ENCODE peak calls at places on chromosomes 4 and X, in nine cellular contexts. One of them, this sample, is unnamed.
A peak's percentile ranks its signal among the peaks of the same experiment; 100 is the strongest.

GRCh38 chrX:97155809-97156208 is 272.1 kb downstream of the RPA4 start:
- DNase-seq in tibial nerve: no peak
- DNase-seq in stomach: no peak
- DNase-seq in lung: no peak
- DNase-seq in right lobe of liver: no peak
- DNase-seq in endothelial cell of umbilical vein: no peak
- DNase-seq in ovary: no peak
- DNase-seq in IMR-90: no peak
- DNase-seq in A549: no peak
- DNase-seq in this sample: no peak

GRCh38 chr4:627347-627746 is 2.0 kb downstream of the PDE6B start:
- DNase-seq in lung: no peak
- DNase-seq in tibial nerve: no peak
- DNase-seq in IMR-90: no peak
- DNase-seq in A549: no peak
- DNase-seq in right lobe of liver: peak; percentile 23
- DNase-seq in ovary: no peak
- DNase-seq in stomach: no peak
- DNase-seq in endothelial cell of umbilical vein: no peak
- DNase-seq in this sample: no peak

GRCh38 chr4:98746530-98746929 is 88.1 kb upstream of the TSPAN5 start:
- DNase-seq in A549: no peak
- DNase-seq in endothelial cell of umbilical vein: peak; percentile 74
- DNase-seq in tibial nerve: no peak
- DNase-seq in ovary: no peak
- DNase-seq in lung: no peak
- DNase-seq in right lobe of liver: no peak
- DNase-seq in IMR-90: peak; percentile 52
- DNase-seq in stomach: no peak
- DNase-seq in this sample: no peak

GRCh38 chr4:150722908-150723362 is 141.0 kb downstream of the MAB21L2 start:
- DNase-seq in tibial nerve: peak; percentile 21
- DNase-seq in ovary: peak; percentile 26
- DNase-seq in endothelial cell of umbilical vein: peak; percentile 45
- DNase-seq in lung: peak; percentile 69
- DNase-seq in stomach: peak; percentile 96
- DNase-seq in right lobe of liver: peak; percentile 93
- DNase-seq in A549: peak; percentile 40
- DNase-seq in IMR-90: no peak
- DNase-seq in this sample: peak; percentile 84

GRCh38 chr4:2800691-2801596 is 8.1 kb downstream of the SH3BP2 start:
- DNase-seq in IMR-90: peak; percentile 37
- DNase-seq in right lobe of liver: peak; percentile 70
- DNase-seq in ovary: peak; percentile 89
- DNase-seq in endothelial cell of umbilical vein: peak; percentile 54
- DNase-seq in stomach: peak; percentile 62
- DNase-seq in A549: no peak
- DNase-seq in tibial nerve: peak; percentile 64
- DNase-seq in lung: peak; percentile 80
- DNase-seq in this sample: peak; percentile 89

GRCh38 chrX:18643853-18644252 is 28.1 kb downstream of the RS1 start:
- DNase-seq in tibial nerve: no peak
- DNase-seq in endothelial cell of umbilical vein: no peak
- DNase-seq in lung: no peak
- DNase-seq in IMR-90: no peak
- DNase-seq in A549: no peak
- DNase-seq in ovary: no peak
- DNase-seq in stomach: no peak
- DNase-seq in right lobe of liver: no peak
- DNase-seq in this sample: no peak

GRCh38 chrX:135420831-135421230 is 913 bp upstream of the SMIM10L2A start:
- DNase-seq in lung: no peak
- DNase-seq in IMR-90: no peak
- DNase-seq in ovary: no peak
- DNase-seq in right lobe of liver: no peak
- DNase-seq in tibial nerve: no peak
- DNase-seq in A549: no peak
- DNase-seq in stomach: no peak
- DNase-seq in endothelial cell of umbilical vein: no peak
- DNase-seq in this sample: no peak

GRCh38 chr4:1765409-1766335 is 27.4 kb upstream of the FGFR3 start:
- DNase-seq in IMR-90: no peak
- DNase-seq in A549: peak; percentile 53
- DNase-seq in ovary: no peak
- DNase-seq in right lobe of liver: no peak
- DNase-seq in stomach: no peak
- DNase-seq in lung: no peak
- DNase-seq in endothelial cell of umbilical vein: no peak
- DNase-seq in tibial nerve: no peak
- DNase-seq in this sample: no peak

GRCh38 chr4:1332686-1333085 is 14.3 kb upstream of the UVSSA start:
- DNase-seq in ovary: no peak
- DNase-seq in lung: no peak
- DNase-seq in endothelial cell of umbilical vein: no peak
- DNase-seq in tibial nerve: no peak
- DNase-seq in right lobe of liver: no peak
- DNase-seq in stomach: no peak
- DNase-seq in IMR-90: no peak
- DNase-seq in A549: no peak
- DNase-seq in this sample: peak; percentile 17

GRCh38 chrX:41449615-41450014 is 2.5 kb downstream of the NYX start:
- DNase-seq in A549: no peak
- DNase-seq in IMR-90: peak; percentile 24
- DNase-seq in ovary: no peak
- DNase-seq in right lobe of liver: no peak
- DNase-seq in stomach: no peak
- DNase-seq in tibial nerve: no peak
- DNase-seq in endothelial cell of umbilical vein: peak; percentile 6
- DNase-seq in lung: no peak
- DNase-seq in this sample: no peak

GRCh38 chr4:180028682-180029081 is 2214.5 kb upstream of the TENM3 start:
- DNase-seq in tibial nerve: no peak
- DNase-seq in endothelial cell of umbilical vein: no peak
- DNase-seq in stomach: no peak
- DNase-seq in right lobe of liver: peak; percentile 35
- DNase-seq in A549: peak; percentile 53
- DNase-seq in IMR-90: peak; percentile 55
- DNase-seq in lung: no peak
- DNase-seq in ovary: no peak
- DNase-seq in this sample: no peak
- TF ChIP-seq CTCF in tibial nerve: no peak
- TF ChIP-seq CTCF in endothelial cell of umbilical vein: no peak
- TF ChIP-seq CTCF in stomach: no peak
- TF ChIP-seq CTCF in right lobe of liver: peak; percentile 20
- TF ChIP-seq CTCF in A549: no peak
- TF ChIP-seq CTCF in IMR-90: peak; percentile 40
- TF ChIP-seq CTCF in lung: no peak
- TF ChIP-seq CTCF in ovary: no peak
- TF ChIP-seq CTCF in this sample: no peak

DNA sequence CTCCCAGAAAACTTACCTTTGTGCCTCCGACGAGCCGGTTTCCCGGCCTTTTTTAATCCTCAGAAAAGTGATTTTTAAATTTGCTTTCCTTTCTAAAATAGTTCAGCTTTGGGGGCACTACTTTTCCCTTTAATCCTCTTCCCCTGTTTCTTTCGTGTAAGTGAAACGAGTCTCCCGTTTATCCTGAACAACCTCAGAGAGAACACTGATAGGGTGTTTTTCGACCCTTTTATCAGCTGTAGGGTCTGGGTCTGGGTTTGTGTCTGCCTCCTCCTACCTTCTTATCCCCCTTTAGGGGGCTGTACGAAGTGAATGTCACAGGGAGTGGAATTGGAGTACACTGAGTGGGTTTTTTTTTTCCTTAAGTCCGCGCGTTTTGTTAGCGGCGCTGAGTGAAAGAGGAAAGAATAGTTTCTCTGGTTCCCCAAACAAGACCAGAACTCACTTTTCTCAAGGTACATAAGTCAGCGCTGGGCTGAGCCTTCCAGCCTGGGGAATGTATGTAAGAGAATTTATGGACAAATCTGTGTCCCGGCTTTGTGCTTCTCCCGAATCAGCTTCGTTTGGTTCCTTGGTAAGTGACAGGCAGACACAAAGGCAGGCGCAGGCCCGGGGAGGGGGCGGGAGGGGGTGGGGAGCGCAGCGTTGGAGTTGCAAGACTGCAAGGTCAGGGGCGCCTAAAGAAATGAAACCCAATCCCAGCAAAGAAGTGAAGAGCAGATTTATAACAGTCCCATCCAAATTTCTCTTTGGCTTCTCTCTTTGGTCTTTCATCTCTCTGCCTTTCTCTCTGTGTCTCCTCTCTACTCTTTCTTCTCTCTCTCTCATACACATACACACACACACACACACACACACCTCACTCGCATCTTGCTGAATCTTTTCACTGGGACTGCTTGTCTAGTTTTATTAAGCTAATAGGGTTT is 813 bp downstream of the TET2 start:
- DNase-seq in tibial nerve: no peak
- DNase-seq in IMR-90: peak; percentile 44
- DNase-seq in endothelial cell of umbilical vein: peak; percentile 74
- DNase-seq in stomach: peak; percentile 32
- DNase-seq in A549: peak; percentile 24
- DNase-seq in right lobe of liver: no peak
- DNase-seq in lung: no peak
- DNase-seq in ovary: peak; percentile 36
- DNase-seq in this sample: peak; percentile 40
- H3K27ac ChIP-seq in tibial nerve: peak overlapping the region; percentile 91
- H3K27ac ChIP-seq in IMR-90: peak overlapping the region; percentile 95
- H3K27ac ChIP-seq in endothelial cell of umbilical vein: peak overlapping the region; percentile 98
- H3K27ac ChIP-seq in stomach: peak overlapping the region; percentile 84
- H3K27ac ChIP-seq in A549: peak overlapping the region; percentile 92
- H3K27ac ChIP-seq in right lobe of liver: peak overlapping the region; percentile 90
- H3K27ac ChIP-seq in lung: peak overlapping the region; percentile 86
- H3K27ac ChIP-seq in ovary: peak overlapping the region; percentile 77
- H3K27ac ChIP-seq in this sample: peak overlapping the region; percentile 89

GRCh38 chrX:40174594-40175415 is 77.0 kb upstream of the BCOR start:
- DNase-seq in IMR-90: no peak
- DNase-seq in endothelial cell of umbilical vein: peak; percentile 51
- DNase-seq in ovary: peak; percentile 65
- DNase-seq in stomach: peak; percentile 51
- DNase-seq in A549: peak; percentile 33
- DNase-seq in lung: no peak
- DNase-seq in right lobe of liver: peak; percentile 57
- DNase-seq in tibial nerve: no peak
- DNase-seq in this sample: peak; percentile 54

GRCh38 chrX:40171513-40172168 is 73.9 kb upstream of the BCOR start:
- DNase-seq in ovary: no peak
- DNase-seq in endothelial cell of umbilical vein: peak; percentile 25
- DNase-seq in IMR-90: no peak
- DNase-seq in right lobe of liver: no peak
- DNase-seq in tibial nerve: no peak
- DNase-seq in stomach: no peak
- DNase-seq in lung: no peak
- DNase-seq in A549: no peak
- DNase-seq in this sample: no peak

GRCh38 chrX:40173662-40174593 is 76.2 kb upstream of the BCOR start:
- DNase-seq in lung: peak; percentile 68
- DNase-seq in ovary: peak; percentile 58
- DNase-seq in stomach: peak; percentile 86
- DNase-seq in IMR-90: no peak
- DNase-seq in A549: no peak
- DNase-seq in right lobe of liver: peak; percentile 69
- DNase-seq in tibial nerve: no peak
- DNase-seq in endothelial cell of umbilical vein: peak; percentile 45
- DNase-seq in this sample: peak; percentile 58

GRCh38 chrX:40172169-40172979 is 74.6 kb upstream of the BCOR start:
- DNase-seq in lung: peak; percentile 57
- DNase-seq in ovary: peak; percentile 76
- DNase-seq in A549: no peak
- DNase-seq in right lobe of liver: peak; percentile 75
- DNase-seq in tibial nerve: no peak
- DNase-seq in endothelial cell of umbilical vein: peak; percentile 58
- DNase-seq in IMR-90: peak; percentile 44
- DNase-seq in stomach: peak; percentile 72
- DNase-seq in this sample: peak; percentile 86

DNA sequence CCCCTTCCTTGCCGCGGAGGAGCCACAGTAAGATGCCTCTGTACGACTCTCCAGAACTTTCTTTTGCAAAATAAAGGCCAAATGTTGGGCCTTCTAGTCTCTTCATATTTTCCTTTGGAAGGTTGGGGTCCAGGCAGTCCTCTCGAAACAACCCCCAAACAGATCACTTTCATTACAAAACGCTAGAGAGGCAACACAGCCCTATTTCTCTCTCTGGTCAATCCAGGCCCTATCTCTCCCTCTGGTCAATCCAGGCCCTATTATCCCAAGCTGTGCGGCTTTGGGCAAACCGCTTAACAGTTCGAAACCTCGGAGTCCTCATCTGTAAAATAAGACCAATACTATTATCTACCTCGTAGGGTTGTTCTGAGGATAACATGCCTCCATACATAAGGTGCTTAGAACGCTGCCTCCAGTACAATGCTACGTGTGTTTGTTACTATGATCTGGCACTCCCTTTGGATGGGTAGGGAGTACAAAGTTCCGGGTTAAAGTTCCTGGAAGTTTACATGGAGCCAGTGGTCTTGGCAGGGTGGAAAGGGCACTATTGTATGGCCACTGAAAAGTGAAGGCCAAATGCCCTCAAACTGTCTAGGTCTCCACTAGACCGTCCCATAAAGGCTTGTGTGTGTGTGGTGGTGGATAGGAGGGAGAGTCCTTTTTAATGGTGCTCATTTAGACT is 75.4 kb upstream of the BCOR start:
- DNase-seq in lung: no peak
- DNase-seq in endothelial cell of umbilical vein: no peak
- DNase-seq in stomach: no peak
- DNase-seq in ovary: no peak
- DNase-seq in tibial nerve: no peak
- DNase-seq in A549: no peak
- DNase-seq in right lobe of liver: no peak
- DNase-seq in IMR-90: no peak
- DNase-seq in this sample: no peak
- H3K4me3 ChIP-seq in lung: no peak overlapping the region
- H3K4me3 ChIP-seq in endothelial cell of umbilical vein: peak overlapping the region; percentile 28
- H3K4me3 ChIP-seq in stomach: peak overlapping the region; percentile 42
- H3K4me3 ChIP-seq in ovary: no peak overlapping the region
- H3K4me3 ChIP-seq in tibial nerve: peak overlapping the region; percentile 28
- H3K4me3 ChIP-seq in A549: no peak overlapping the region
- H3K4me3 ChIP-seq in right lobe of liver: peak overlapping the region; percentile 36
- H3K4me3 ChIP-seq in IMR-90: no peak overlapping the region
- H3K4me3 ChIP-seq in this sample: peak overlapping the region; percentile 52

GRCh38 chr4:152605641-152606304 is 69.9 kb upstream of the FBXW7 start:
- DNase-seq in right lobe of liver: no peak
- DNase-seq in IMR-90: peak; percentile 34
- DNase-seq in lung: no peak
- DNase-seq in endothelial cell of umbilical vein: peak; percentile 9
- DNase-seq in tibial nerve: no peak
- DNase-seq in ovary: no peak
- DNase-seq in A549: no peak
- DNase-seq in stomach: no peak
- DNase-seq in this sample: no peak

GRCh38 chr4:152605031-152605430 is 69.1 kb upstream of the FBXW7 start:
- DNase-seq in ovary: no peak
- DNase-seq in lung: no peak
- DNase-seq in right lobe of liver: no peak
- DNase-seq in tibial nerve: no peak
- DNase-seq in A549: no peak
- DNase-seq in stomach: no peak
- DNase-seq in endothelial cell of umbilical vein: no peak
- DNase-seq in IMR-90: no peak
- DNase-seq in this sample: no peak

GRCh38 chr4:152609460-152609859 is 70.3 kb downstream of the TMEM154 start:
- DNase-seq in right lobe of liver: no peak
- DNase-seq in stomach: no peak
- DNase-seq in IMR-90: no peak
- DNase-seq in tibial nerve: no peak
- DNase-seq in endothelial cell of umbilical vein: no peak
- DNase-seq in A549: no peak
- DNase-seq in ovary: no peak
- DNase-seq in lung: no peak
- DNase-seq in this sample: no peak

GRCh38 chr4:152606800-152607577 is 71.1 kb upstream of the FBXW7 start:
- DNase-seq in tibial nerve: no peak
- DNase-seq in A549: no peak
- DNase-seq in right lobe of liver: no peak
- DNase-seq in IMR-90: no peak
- DNase-seq in endothelial cell of umbilical vein: no peak
- DNase-seq in ovary: no peak
- DNase-seq in stomach: no peak
- DNase-seq in lung: no peak
- DNase-seq in this sample: no peak
- TF ChIP-seq CTCF in tibial nerve: no peak
- TF ChIP-seq CTCF in A549: no peak
- TF ChIP-seq CTCF in right lobe of liver: no peak
- TF ChIP-seq CTCF in IMR-90: no peak
- TF ChIP-seq CTCF in endothelial cell of umbilical vein: no peak
- TF ChIP-seq CTCF in ovary: no peak
- TF ChIP-seq CTCF in stomach: no peak
- TF ChIP-seq CTCF in lung: no peak
- TF ChIP-seq CTCF in this sample: no peak

This sample was measured in heart left ventricle.